ENCODE peak calls at places on chromosomes 3 and 15, in nine cellular contexts. T is stimulated activated CD4-positive, alpha-beta T cell treated with anti-CD3 and anti-CD28 coated beads, Interleukin-2, amount 100 ng/mL, for 48 hours; O is glutamatergic neuron; Z is hepatic stellate cell; U is nephron progenitor cell; Q is non-pigmented ciliary epithelial cell; S is NCI-H460; G is activated CD8-positive, alpha-beta memory T cell treated with anti-CD3 and anti-CD28 coated beads for 48 hours; P is HS-5. Y is an unnamed sample.

GRCh38 chr3:45573591-45573990 is 21.0 kb upstream of the LIMD1 start:
- DNase-seq in T (no peak), O (no peak), Z (no peak), U (no peak), Q (no peak), S (no peak), G (no peak), P (no peak), Y (no peak)

GRCh38 chr3:71468311-71469130 is 115.0 kb downstream of the FOXP1 start:
- DNase-seq in T (no peak), O (no peak), Z (no peak), U (no peak), Q (no peak), S (no peak), G (no peak), P (no peak), Y (no peak)

GRCh38 chr3:12273045-12273695 is 15.7 kb upstream of the PPARG start:
- DNase-seq in T (no peak), O (no peak), Z (no peak), U (no peak), Q (no peak), S (no peak), G (no peak), P (no peak), Y (no peak)

GRCh38 chr3:70818145-70818544 is 505.7 kb upstream of the MDFIC2 start:
- DNase-seq in T (no peak), O (no peak), Z (no peak), U (no peak), Q (no peak), S (no peak), G (no peak), P (no peak), Y (no peak)

GRCh38 chr3:121411554-121411953 is 134.2 kb downstream of the POLQ start:
- DNase-seq in T (no peak), O (no peak), Z (no peak), U (no peak), Q (no peak), S (no peak), G (no peak), P (peak), Y (no peak)

GRCh38 chr3:134460965-134461364 is 24.8 kb downstream of the ANAPC13 start:
- DNase-seq in T (no peak), O (no peak), Z (peak), U (no peak), Q (peak), S (no peak), G (no peak), P (peak), Y (no peak)

GRCh38 chr15:62648954-62649353 is 393.6 kb upstream of the TPM1 start:
- DNase-seq in T (no peak), O (no peak), Z (no peak), U (no peak), Q (no peak), S (no peak), G (no peak), P (no peak), Y (no peak)

GRCh38 chr15:80946576-80946975 is 43.0 kb downstream of the MESD start:
- DNase-seq in T (no peak), O (peak), Z (no peak), U (no peak), Q (no peak), S (no peak), G (no peak), P (no peak), Y (no peak)

GRCh38 chr3:136728918-136729317 is 23.3 kb downstream of the STAG1 start:
- DNase-seq in T (no peak), O (no peak), Z (peak), U (no peak), Q (no peak), S (no peak), G (no peak), P (no peak), Y (no peak)

GRCh38 chr3:58111513-58112184 is 99.1 kb downstream of the DNASE1L3 start:
- DNase-seq in T (no peak), O (no peak), Z (no peak), U (no peak), Q (no peak), S (no peak), G (no peak), P (no peak), Y (no peak)

GRCh38 chr3:195808741-195809290 is 2.9 kb downstream of the MUC4 start:
- DNase-seq in T (no peak), O (no peak), Z (no peak), U (no peak), Q (no peak), S (no peak), G (no peak), P (no peak), Y (no peak)

GRCh38 chr15:81146006-81146405 is 11.9 kb downstream of the CFAP161 start:
- DNase-seq in T (no peak), O (no peak), Z (no peak), U (no peak), Q (no peak), S (no peak), G (no peak), P (no peak), Y (no peak)

GRCh38 chr3:127887321-127887720 is 27.7 kb upstream of the KBTBD12 start:
- DNase-seq in T (no peak), O (no peak), Z (no peak), U (no peak), Q (no peak), S (no peak), G (no peak), P (peak), Y (peak)

GRCh38 chr15:80779658-80780415 is 667 bp downstream of the CEMIP start:
- DNase-seq in T (no peak), O (peak), Z (peak), U (peak), Q (no peak), S (no peak), G (no peak), P (no peak), Y (no peak)

GRCh38 chr3:170321326-170322034 is 36.0 kb upstream of the SKIL start:
- DNase-seq in T (no peak), O (no peak), Z (peak), U (no peak), Q (no peak), S (no peak), G (no peak), P (no peak), Y (no peak)

GRCh38 chr3:195425849-195426248 is 17.0 kb downstream of the ACAP2 start:
- DNase-seq in T (no peak), O (no peak), Z (no peak), U (no peak), Q (no peak), S (no peak), G (no peak), P (no peak), Y (no peak)

GRCh38 chr3:10312866-10313265 is 8.0 kb downstream of the SEC13 start:
- DNase-seq in T (no peak), O (no peak), Z (no peak), U (no peak), Q (no peak), S (no peak), G (no peak), P (no peak), Y (no peak)

GRCh38 chr15:80977627-80978036 is 12.0 kb downstream of the MESD start:
- DNase-seq in T (no peak), O (peak), Z (no peak), U (peak), Q (no peak), S (peak), G (no peak), P (no peak), Y (no peak)

GRCh38 chr3:157868881-157869280 is 237.3 kb downstream of the SHOX2 start:
- DNase-seq in T (no peak), O (no peak), Z (no peak), U (no peak), Q (no peak), S (no peak), G (no peak), P (no peak), Y (no peak)

GRCh38 chr15:67510597-67511225 is 10.2 kb upstream of the C15orf61 start:
- DNase-seq in T (no peak), O (no peak), Z (peak), U (no peak), Q (no peak), S (no peak), G (no peak), P (peak), Y (no peak)

GRCh38 chr3:143901105-143901504 is 52.8 kb upstream of the SLC9A9 start:
- DNase-seq in T (no peak), O (no peak), Z (peak), U (no peak), Q (peak), S (no peak), G (no peak), P (peak), Y (no peak)

GRCh38 chr15:74374648-74375302 is 7.3 kb upstream of the CYP11A1 start:
- DNase-seq in T (no peak), O (no peak), Z (peak), U (no peak), Q (no peak), S (no peak), G (no peak), P (no peak), Y (no peak)

GRCh38 chr15:63056843-63057242 is 14.3 kb downstream of the TPM1 start:
- DNase-seq in T (no peak), O (no peak), Z (no peak), U (no peak), Q (no peak), S (no peak), G (no peak), P (no peak), Y (no peak)

GRCh38 chr15:101108791-101109190 is 143.1 kb downstream of the CHSY1 start:
- DNase-seq in T (no peak), O (no peak), Z (no peak), U (no peak), Q (no peak), S (no peak), G (no peak), P (no peak), Y (no peak)

GRCh38 chr15:68085052-68085451 is 30.9 kb downstream of the PIAS1 start:
- DNase-seq in T (no peak), O (no peak), Z (no peak), U (no peak), Q (no peak), S (no peak), G (no peak), P (no peak), Y (no peak)

GRCh38 chr3:52433328-52434060 is 11.4 kb downstream of the SEMA3G start:
- DNase-seq in T (no peak), O (no peak), Z (no peak), U (no peak), Q (no peak), S (no peak), G (no peak), P (no peak), Y (no peak)

GRCh38 chr15:80550219-80550909 is 144.7 kb upstream of the ABHD17C start:
- DNase-seq in T (no peak), O (no peak), Z (peak), U (no peak), Q (peak), S (no peak), G (no peak), P (peak), Y (peak)

GRCh38 chr3:125039897-125040175 is 16.0 kb downstream of the HEG1 start:
- DNase-seq in T (no peak), O (no peak), Z (no peak), U (no peak), Q (no peak), S (no peak), G (no peak), P (no peak), Y (no peak)

GRCh38 chr15:28113426-28114113 is 14.5 kb upstream of the OCA2 start:
- DNase-seq in T (no peak), O (no peak), Z (no peak), U (no peak), Q (no peak), S (no peak), G (no peak), P (no peak), Y (no peak)

GRCh38 chr15:88813960-88814359 is 10.7 kb downstream of the ACAN start:
- DNase-seq in T (no peak), O (no peak), Z (no peak), U (no peak), Q (no peak), S (no peak), G (no peak), P (no peak), Y (no peak)

GRCh38 chr15:67064607-67065530 is 533 bp upstream of the SMAD3 start:
- DNase-seq in T (no peak), O (peak), Z (no peak), U (no peak), Q (no peak), S (no peak), G (no peak), P (no peak), Y (no peak)

Y was measured in epithelial cell of proximal tubule.